ENCODE peak calls at places on chromosome 2, in five cellular contexts. One of them, this sample, is unnamed.

GRCh38 chr2:204219196-204219595 is 282.6 kb downstream of the ICOS start:
- ATAC-seq in HCT116: no peak
- ATAC-seq in upper lobe of left lung: no peak
- ATAC-seq in HepG2: no peak
- ATAC-seq in Panc1: no peak
- ATAC-seq in this sample: no peak

GRCh38 chr2:158688722-158689121 is 106.4 kb upstream of the DAPL1 start:
- ATAC-seq in Panc1: no peak
- ATAC-seq in HCT116: no peak
- ATAC-seq in HepG2: no peak
- ATAC-seq in upper lobe of left lung: no peak
- ATAC-seq in this sample: no peak

GRCh38 chr2:169415233-169415748 is 53.0 kb upstream of the LRP2 start:
- ATAC-seq in HCT116: no peak
- ATAC-seq in HepG2: no peak
- ATAC-seq in Panc1: no peak
- ATAC-seq in upper lobe of left lung: no peak
- ATAC-seq in this sample: no peak

GRCh38 chr2:160321025-160321424 is 121.0 kb upstream of the ITGB6 start:
- ATAC-seq in Panc1: no peak
- ATAC-seq in upper lobe of left lung: peak; percentile 54
- ATAC-seq in HepG2: no peak
- ATAC-seq in HCT116: no peak
- ATAC-seq in this sample: no peak

GRCh38 chr2:191496838-191497237 is 181.1 kb upstream of the NABP1 start:
- ATAC-seq in upper lobe of left lung: no peak
- ATAC-seq in Panc1: no peak
- ATAC-seq in HCT116: no peak
- ATAC-seq in HepG2: no peak
- ATAC-seq in this sample: no peak

GRCh38 chr2:118668431-118669424 is 178.7 kb downstream of the EN1 start:
- ATAC-seq in Panc1: peak; percentile 80
- ATAC-seq in HepG2: no peak
- ATAC-seq in HCT116: peak; percentile 70
- ATAC-seq in upper lobe of left lung: peak; percentile 68
- ATAC-seq in this sample: peak; percentile 51

GRCh38 chr2:239445771-239446524 is 45.1 kb upstream of the HDAC4 start:
- ATAC-seq in upper lobe of left lung: peak; percentile 48
- ATAC-seq in Panc1: no peak
- ATAC-seq in HepG2: no peak
- ATAC-seq in HCT116: no peak
- ATAC-seq in this sample: no peak

GRCh38 chr2:173511942-173512341 is 157.3 kb downstream of the CDCA7 start:
- ATAC-seq in Panc1: no peak
- ATAC-seq in HepG2: no peak
- ATAC-seq in HCT116: no peak
- ATAC-seq in upper lobe of left lung: no peak
- ATAC-seq in this sample: no peak

GRCh38 chr2:204977914-204978313 is 432.6 kb downstream of the PARD3B start:
- ATAC-seq in upper lobe of left lung: no peak
- ATAC-seq in HepG2: peak; percentile 60
- ATAC-seq in HCT116: no peak
- ATAC-seq in Panc1: no peak
- ATAC-seq in this sample: no peak

GRCh38 chr2:152385718-152386117 is 50.7 kb downstream of the FMNL2 start:
- ATAC-seq in HepG2: no peak
- ATAC-seq in upper lobe of left lung: no peak
- ATAC-seq in Panc1: no peak
- ATAC-seq in HCT116: no peak
- ATAC-seq in this sample: no peak

GRCh38 chr2:45904931-45905642 is 253.6 kb downstream of the PRKCE start:
- ATAC-seq in HepG2: peak; percentile 38
- ATAC-seq in upper lobe of left lung: no peak
- ATAC-seq in Panc1: no peak
- ATAC-seq in HCT116: no peak
- ATAC-seq in this sample: peak; percentile 23
- TF ChIP-seq POLR2AphosphoS5 in HepG2: no peak
- TF ChIP-seq POLR2AphosphoS5 in upper lobe of left lung: no peak
- TF ChIP-seq POLR2AphosphoS5 in Panc1: no peak
- TF ChIP-seq POLR2AphosphoS5 in HCT116: no peak
- TF ChIP-seq POLR2AphosphoS5 in this sample: no peak

GRCh38 chr2:229409751-229410181 is 138.7 kb upstream of the PID1 start:
- ATAC-seq in upper lobe of left lung: no peak
- ATAC-seq in HepG2: no peak
- ATAC-seq in Panc1: no peak
- ATAC-seq in HCT116: no peak
- ATAC-seq in this sample: no peak

GRCh38 chr2:229408982-229409381 is 137.9 kb upstream of the PID1 start:
- ATAC-seq in HCT116: no peak
- ATAC-seq in Panc1: no peak
- ATAC-seq in HepG2: no peak
- ATAC-seq in upper lobe of left lung: peak; percentile 52
- ATAC-seq in this sample: no peak

GRCh38 chr2:229410312-229410711 is 139.2 kb upstream of the PID1 start:
- ATAC-seq in Panc1: no peak
- ATAC-seq in upper lobe of left lung: no peak
- ATAC-seq in HCT116: no peak
- ATAC-seq in HepG2: no peak
- ATAC-seq in this sample: peak; percentile 35

GRCh38 chr2:229407170-229407569 is 136.1 kb upstream of the PID1 start:
- ATAC-seq in HepG2: peak; percentile 88
- ATAC-seq in Panc1: peak; percentile 76
- ATAC-seq in HCT116: peak; percentile 82
- ATAC-seq in upper lobe of left lung: peak; percentile 89
- ATAC-seq in this sample: peak; percentile 91

DNA sequence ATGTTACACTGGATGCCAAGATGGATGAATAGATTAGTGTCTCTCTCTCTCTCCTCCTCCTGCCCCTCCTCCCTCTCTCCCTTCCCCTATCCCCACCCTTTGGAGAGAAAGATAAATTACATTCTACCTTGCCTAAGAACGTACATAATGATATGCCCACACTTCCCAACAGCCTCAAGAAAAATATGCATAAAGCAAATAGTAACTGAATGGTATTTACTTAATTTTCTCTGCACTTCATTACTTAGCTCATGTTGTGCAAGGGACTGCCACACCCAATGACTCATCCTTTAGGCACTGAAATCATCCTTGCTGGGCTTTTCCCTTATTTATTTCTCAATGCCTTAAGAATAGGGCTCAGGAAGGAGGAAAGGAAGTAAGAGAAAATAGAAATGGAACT is 137.3 kb upstream of the PID1 start:
- ATAC-seq in upper lobe of left lung: peak; percentile 92
- ATAC-seq in HCT116: peak; percentile 66
- ATAC-seq in Panc1: peak; percentile 95
- ATAC-seq in HepG2: no peak
- ATAC-seq in this sample: peak; percentile 75
- TF ChIP-seq POLR2AphosphoS5 in upper lobe of left lung: peak; percentile 92
- TF ChIP-seq POLR2AphosphoS5 in HCT116: peak; percentile 40
- TF ChIP-seq POLR2AphosphoS5 in Panc1: no peak
- TF ChIP-seq POLR2AphosphoS5 in HepG2: no peak
- TF ChIP-seq POLR2AphosphoS5 in this sample: peak; percentile 81

DNA sequence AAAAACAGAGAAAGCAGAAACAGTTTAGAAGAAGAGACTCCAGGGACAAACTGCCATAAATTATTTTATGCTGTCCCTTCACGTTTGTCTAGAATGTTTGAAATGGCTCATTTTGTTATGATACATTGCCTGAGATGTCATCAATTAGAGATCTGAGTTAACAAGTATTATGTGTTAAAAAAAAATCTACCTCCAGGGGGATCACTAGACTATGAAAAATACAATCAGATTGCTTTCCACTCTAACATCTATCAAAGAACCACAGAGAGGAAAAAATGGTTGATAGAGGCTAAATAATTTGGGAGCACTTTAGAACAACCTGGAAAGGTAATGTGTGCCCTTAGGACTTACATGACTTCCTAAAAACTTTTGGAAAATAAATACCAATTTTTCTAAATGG is 103.8 kb upstream of the CCDC150 start:
- ATAC-seq in Panc1: no peak
- ATAC-seq in HepG2: no peak
- ATAC-seq in upper lobe of left lung: no peak
- ATAC-seq in HCT116: no peak
- ATAC-seq in this sample: no peak
- TF ChIP-seq POLR2AphosphoS5 in Panc1: no peak
- TF ChIP-seq POLR2AphosphoS5 in HepG2: no peak
- TF ChIP-seq POLR2AphosphoS5 in upper lobe of left lung: no peak
- TF ChIP-seq POLR2AphosphoS5 in HCT116: no peak
- TF ChIP-seq POLR2AphosphoS5 in this sample: no peak

GRCh38 chr2:215413484-215413777 is 22.4 kb downstream of the FN1 start:
- ATAC-seq in HCT116: no peak
- ATAC-seq in HepG2: no peak
- ATAC-seq in Panc1: no peak
- ATAC-seq in upper lobe of left lung: no peak
- ATAC-seq in this sample: no peak

GRCh38 chr2:215409331-215410127 is 26.3 kb downstream of the FN1 start:
- ATAC-seq in HepG2: peak; percentile 22
- ATAC-seq in Panc1: no peak
- ATAC-seq in upper lobe of left lung: no peak
- ATAC-seq in HCT116: peak; percentile 60
- ATAC-seq in this sample: no peak

GRCh38 chr2:215411941-215412743 is 23.7 kb downstream of the FN1 start:
- ATAC-seq in HepG2: no peak
- ATAC-seq in HCT116: no peak
- ATAC-seq in upper lobe of left lung: no peak
- ATAC-seq in Panc1: no peak
- ATAC-seq in this sample: no peak

GRCh38 chr2:215413974-215414373 is 21.9 kb downstream of the FN1 start:
- ATAC-seq in upper lobe of left lung: no peak
- ATAC-seq in HepG2: no peak
- ATAC-seq in Panc1: no peak
- ATAC-seq in HCT116: no peak
- ATAC-seq in this sample: no peak

DNA sequence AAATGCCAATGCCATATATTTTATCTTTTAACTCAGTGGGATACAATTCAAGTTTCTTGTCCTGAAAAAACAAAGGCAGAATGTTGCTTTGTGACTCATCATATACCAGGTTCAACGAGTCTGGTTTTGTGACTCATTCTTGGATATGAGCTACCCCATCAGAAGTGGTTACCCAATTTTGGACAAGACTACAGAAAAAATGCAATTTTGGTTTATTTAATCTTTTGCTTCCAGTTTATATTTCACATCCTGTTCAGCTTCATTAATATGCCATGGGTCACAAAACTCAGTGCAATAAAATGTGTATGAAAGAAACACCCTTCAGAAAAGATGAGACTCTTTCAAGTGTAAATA is 25.0 kb downstream of the FN1 start:
- ATAC-seq in upper lobe of left lung: peak; percentile 75
- ATAC-seq in HepG2: no peak
- ATAC-seq in HCT116: peak; percentile 85
- ATAC-seq in Panc1: no peak
- ATAC-seq in this sample: peak; percentile 88
- TF ChIP-seq POLR2AphosphoS5 in upper lobe of left lung: no peak
- TF ChIP-seq POLR2AphosphoS5 in HepG2: no peak
- TF ChIP-seq POLR2AphosphoS5 in HCT116: peak; percentile 62
- TF ChIP-seq POLR2AphosphoS5 in Panc1: no peak
- TF ChIP-seq POLR2AphosphoS5 in this sample: peak; percentile 77

GRCh38 chr2:22020101-22020742 is 896.5 kb downstream of the TDRD15 start:
- ATAC-seq in upper lobe of left lung: no peak
- ATAC-seq in Panc1: no peak
- ATAC-seq in HepG2: no peak
- ATAC-seq in HCT116: no peak
- ATAC-seq in this sample: no peak
- TF ChIP-seq POLR2AphosphoS5 in upper lobe of left lung: no peak
- TF ChIP-seq POLR2AphosphoS5 in Panc1: no peak
- TF ChIP-seq POLR2AphosphoS5 in HepG2: no peak
- TF ChIP-seq POLR2AphosphoS5 in HCT116: no peak
- TF ChIP-seq POLR2AphosphoS5 in this sample: no peak

GRCh38 chr2:218040883-218041282 is 28.2 kb upstream of the RUFY4 start:
- ATAC-seq in Panc1: no peak
- ATAC-seq in upper lobe of left lung: no peak
- ATAC-seq in HCT116: no peak
- ATAC-seq in HepG2: no peak
- ATAC-seq in this sample: no peak
- TF ChIP-seq POLR2AphosphoS5 in Panc1: no peak
- TF ChIP-seq POLR2AphosphoS5 in upper lobe of left lung: no peak
- TF ChIP-seq POLR2AphosphoS5 in HCT116: no peak
- TF ChIP-seq POLR2AphosphoS5 in HepG2: no peak
- TF ChIP-seq POLR2AphosphoS5 in this sample: no peak

GRCh38 chr2:96866986-96867755 is 2.7 kb downstream of the SEMA4C start:
- ATAC-seq in HCT116: no peak
- ATAC-seq in Panc1: no peak
- ATAC-seq in upper lobe of left lung: no peak
- ATAC-seq in HepG2: no peak
- ATAC-seq in this sample: no peak

GRCh38 chr2:96866586-96866985 is 3.3 kb downstream of the SEMA4C start:
- ATAC-seq in HepG2: no peak
- ATAC-seq in upper lobe of left lung: no peak
- ATAC-seq in Panc1: no peak
- ATAC-seq in HCT116: no peak
- ATAC-seq in this sample: no peak

GRCh38 chr2:96869281-96869823 is 528 bp downstream of the SEMA4C start:
- ATAC-seq in upper lobe of left lung: peak; percentile 60
- ATAC-seq in Panc1: peak; percentile 49
- ATAC-seq in HepG2: peak; percentile 34
- ATAC-seq in HCT116: peak; percentile 43
- ATAC-seq in this sample: peak; percentile 78

GRCh38 chr2:96868555-96869280 is 1.2 kb downstream of the SEMA4C start:
- ATAC-seq in HepG2: peak; percentile 79
- ATAC-seq in Panc1: peak; percentile 75
- ATAC-seq in upper lobe of left lung: peak; percentile 84
- ATAC-seq in HCT116: peak; percentile 76
- ATAC-seq in this sample: peak; percentile 81

DNA sequence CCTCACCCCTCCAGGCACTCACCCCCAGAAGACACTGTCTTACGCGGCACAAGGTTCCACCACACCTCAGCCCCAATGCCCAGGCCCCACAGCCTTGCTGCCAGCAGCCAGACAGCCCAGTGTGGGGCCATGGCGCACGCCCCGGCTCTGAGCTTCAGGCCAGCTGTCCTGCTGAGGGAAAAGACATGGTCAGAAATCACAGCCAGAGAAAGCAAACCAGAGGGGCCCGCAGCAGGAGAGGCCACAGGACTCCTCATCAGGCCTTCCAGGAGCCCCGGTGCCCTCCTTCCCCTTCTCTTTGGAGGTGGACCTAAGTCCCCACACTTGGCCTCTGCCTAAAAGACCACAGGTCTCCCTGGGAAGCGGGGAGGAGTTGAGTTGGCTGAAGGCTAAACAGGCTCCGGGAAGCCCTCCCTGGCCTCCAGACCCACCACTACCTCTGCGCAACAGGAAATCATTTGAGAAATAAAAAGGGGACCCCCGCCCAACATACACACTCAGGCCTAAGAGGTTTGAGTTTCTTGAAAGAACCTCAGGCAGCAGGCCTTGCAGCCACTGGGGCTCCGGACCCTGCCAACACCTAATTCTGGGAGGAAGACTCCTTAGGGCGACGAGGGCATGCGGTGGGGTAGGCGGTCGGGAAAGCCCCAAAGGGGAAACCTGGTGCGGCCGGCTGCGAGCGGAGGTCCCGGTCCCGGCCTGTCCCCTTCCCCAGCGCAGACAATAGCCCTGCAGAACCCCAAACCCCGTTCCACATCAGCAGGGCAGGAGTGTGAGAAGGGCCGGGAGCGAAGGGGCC is 1.9 kb downstream of the SEMA4C start:
- ATAC-seq in Panc1: peak; percentile 1
- ATAC-seq in HCT116: peak; percentile 2
- ATAC-seq in HepG2: peak; percentile 1
- ATAC-seq in upper lobe of left lung: no peak
- ATAC-seq in this sample: no peak
- TF ChIP-seq POLR2AphosphoS5 in Panc1: no peak
- TF ChIP-seq POLR2AphosphoS5 in HCT116: no peak
- TF ChIP-seq POLR2AphosphoS5 in HepG2: no peak
- TF ChIP-seq POLR2AphosphoS5 in upper lobe of left lung: no peak
- TF ChIP-seq POLR2AphosphoS5 in this sample: no peak

GRCh38 chr2:33681333-33681732 is 82.2 kb upstream of the FAM98A start:
- ATAC-seq in HCT116: no peak
- ATAC-seq in Panc1: no peak
- ATAC-seq in upper lobe of left lung: no peak
- ATAC-seq in HepG2: no peak
- ATAC-seq in this sample: no peak
- TF ChIP-seq POLR2AphosphoS5 in HCT116: no peak
- TF ChIP-seq POLR2AphosphoS5 in Panc1: no peak
- TF ChIP-seq POLR2AphosphoS5 in upper lobe of left lung: no peak
- TF ChIP-seq POLR2AphosphoS5 in HepG2: no peak
- TF ChIP-seq POLR2AphosphoS5 in this sample: no peak

This sample was measured in gastroesophageal sphincter.